ENCODE peak calls at places on chromosomes 2 and 18, in seven cellular contexts. A is ovary, Q is NB4, L is GM12865, H is foreskin fibroblast, W is sigmoid colon, M is left ventricle myocardium inferior. E is an unnamed sample.

GRCh38 chr2:148306027-148306426 is 285.1 kb downstream of the MBD5 start:
- DNase-seq in M (no peak), W (no peak), L (no peak), Q (no peak), A (no peak), H (no peak), E (no peak)

GRCh38 chr2:1746174-1747064 is 2.1 kb upstream of the PXDN start:
- DNase-seq in Q (no peak), H (no peak), A (no peak), L (no peak), W (no peak), M (no peak), E (no peak)

GRCh38 chr2:134137182-134137595 is 116.7 kb upstream of the MGAT5 start:
- DNase-seq in Q (peak), A (no peak), H (peak), M (no peak), W (no peak), L (no peak), E (no peak)

GRCh38 chr2:62611820-62612219 is 93.7 kb upstream of the EHBP1 start:
- DNase-seq in Q (no peak), W (no peak), A (no peak), H (no peak), M (no peak), L (no peak), E (no peak)

GRCh38 chr2:167380555-167380954 is 492.3 kb downstream of the XIRP2 start:
- DNase-seq in W (no peak), Q (no peak), L (no peak), A (no peak), M (no peak), H (peak), E (no peak)

GRCh38 chr2:28702887-28703286 is 48.7 kb upstream of the PPP1CB start:
- DNase-seq in L (no peak), W (no peak), Q (no peak), A (no peak), H (no peak), M (no peak), E (no peak)

GRCh38 chr2:224173210-224173609 is 134.1 kb upstream of the SERPINE2 start:
- DNase-seq in Q (no peak), H (no peak), A (no peak), L (no peak), M (no peak), W (no peak), E (no peak)

GRCh38 chr2:2331905-2332280 is 818 bp upstream of the MYT1L start:
- DNase-seq in W (no peak), M (no peak), Q (no peak), A (no peak), L (no peak), H (no peak), E (no peak)

GRCh38 chr2:186780701-186781316 is 68.2 kb downstream of the ZSWIM2 start:
- DNase-seq in M (no peak), H (peak), W (no peak), A (no peak), L (peak), Q (peak), E (peak)

GRCh38 chr2:100043246-100043890 is 99.0 kb downstream of the AFF3 start:
- DNase-seq in L (no peak), Q (no peak), M (no peak), H (no peak), W (no peak), A (no peak), E (no peak)

GRCh38 chr2:73851274-73851673 is 22.5 kb downstream of the STAMBP start:
- DNase-seq in W (no peak), Q (peak), M (no peak), H (peak), L (peak), A (no peak), E (no peak)

GRCh38 chr2:141041281-141041680 is 1089.5 kb downstream of the LRP1B start:
- DNase-seq in M (no peak), H (peak), A (no peak), W (no peak), L (no peak), Q (no peak), E (no peak)

GRCh38 chr2:158795110-158795924 is at the start of gene DAPL1:
- DNase-seq in M (no peak), A (no peak), W (no peak), Q (peak), L (no peak), H (no peak), E (no peak)

GRCh38 chr18:5414546-5414945 is 119.0 kb upstream of the ZBTB14 start:
- DNase-seq in M (no peak), L (no peak), Q (no peak), W (no peak), A (no peak), H (no peak), E (no peak)

GRCh38 chr2:40458271-40458794 is 6.4 kb upstream of the SLC8A1 start:
- DNase-seq in Q (no peak), M (no peak), L (no peak), H (no peak), A (no peak), W (no peak), E (no peak)

GRCh38 chr2:75238670-75239330 is 39.5 kb upstream of the TACR1 start:
- DNase-seq in A (no peak), Q (no peak), M (no peak), L (no peak), H (peak), W (no peak), E (no peak)

GRCh38 chr18:63676526-63676925 is 14.8 kb upstream of the SERPINB3 start:
- DNase-seq in L (peak), W (no peak), A (no peak), H (no peak), Q (peak), M (no peak), E (no peak)

GRCh38 chr2:129585760-129586159 is 393.7 kb upstream of the RAB6C start:
- DNase-seq in L (no peak), H (no peak), Q (peak), W (no peak), A (no peak), M (no peak), E (no peak)

GRCh38 chr2:47907097-47907781 is 941 bp upstream of the FBXO11 start:
- DNase-seq in A (no peak), W (no peak), Q (peak), H (peak), M (no peak), L (peak), E (no peak)

GRCh38 chr18:31503011-31503410 is 5.0 kb downstream of the DSG2 start:
- DNase-seq in M (no peak), L (no peak), Q (no peak), A (no peak), H (no peak), W (no peak), E (no peak)

GRCh38 chr18:22723741-22724140 is 209.4 kb upstream of the RBBP8 start:
- DNase-seq in A (no peak), M (no peak), H (no peak), L (no peak), W (no peak), Q (no peak), E (no peak)

GRCh38 chr18:9631814-9632496 is 17.6 kb upstream of the PPP4R1 start:
- DNase-seq in H (peak), A (no peak), L (no peak), Q (no peak), M (no peak), W (no peak), E (peak)

GRCh38 chr2:100236166-100236565 is 86.1 kb downstream of the LONRF2 start:
- DNase-seq in L (no peak), W (no peak), M (no peak), H (no peak), Q (no peak), A (no peak), E (no peak)

GRCh38 chr18:40553029-40553428 is 1402.0 kb upstream of the PIK3C3 start:
- DNase-seq in H (no peak), M (no peak), Q (no peak), A (no peak), W (no peak), L (no peak), E (no peak)

GRCh38 chr2:178317807-178318206 is 123.5 kb downstream of the OSBPL6 start:
- DNase-seq in A (no peak), H (no peak), M (no peak), L (no peak), W (no peak), Q (no peak), E (no peak)

GRCh38 chr2:118190365-118190916 is 102.2 kb downstream of the INSIG2 start:
- DNase-seq in Q (no peak), L (no peak), W (no peak), H (no peak), A (no peak), M (no peak), E (no peak)

GRCh38 chr2:205758051-205758450 is 75.8 kb downstream of the NRP2 start:
- DNase-seq in L (no peak), H (peak), A (no peak), M (no peak), W (peak), Q (no peak), E (peak)

GRCh38 chr2:194700726-194701125 is 956.3 kb upstream of the SLC39A10 start:
- DNase-seq in L (no peak), H (no peak), A (no peak), W (no peak), M (no peak), Q (no peak), E (no peak)

GRCh38 chr2:73891276-73891901 is 1.4 kb upstream of the ACTG2 start:
- DNase-seq in Q (no peak), L (no peak), H (no peak), A (no peak), W (peak), M (no peak), E (no peak)

GRCh38 chr2:142868281-142868762 is 9.1 kb upstream of the KYNU start:
- DNase-seq in A (no peak), M (peak), Q (no peak), W (peak), H (peak), L (peak), E (no peak)

GRCh38 chr2:152465541-152465940 is 130.6 kb downstream of the FMNL2 start:
- DNase-seq in H (peak), Q (no peak), L (no peak), A (no peak), W (no peak), M (no peak), E (no peak)
- H3K4me3 ChIP-seq in H (no peak), Q (no peak), L (no peak), A (no peak), W (no peak), M (no peak), E (no peak)

DNA sequence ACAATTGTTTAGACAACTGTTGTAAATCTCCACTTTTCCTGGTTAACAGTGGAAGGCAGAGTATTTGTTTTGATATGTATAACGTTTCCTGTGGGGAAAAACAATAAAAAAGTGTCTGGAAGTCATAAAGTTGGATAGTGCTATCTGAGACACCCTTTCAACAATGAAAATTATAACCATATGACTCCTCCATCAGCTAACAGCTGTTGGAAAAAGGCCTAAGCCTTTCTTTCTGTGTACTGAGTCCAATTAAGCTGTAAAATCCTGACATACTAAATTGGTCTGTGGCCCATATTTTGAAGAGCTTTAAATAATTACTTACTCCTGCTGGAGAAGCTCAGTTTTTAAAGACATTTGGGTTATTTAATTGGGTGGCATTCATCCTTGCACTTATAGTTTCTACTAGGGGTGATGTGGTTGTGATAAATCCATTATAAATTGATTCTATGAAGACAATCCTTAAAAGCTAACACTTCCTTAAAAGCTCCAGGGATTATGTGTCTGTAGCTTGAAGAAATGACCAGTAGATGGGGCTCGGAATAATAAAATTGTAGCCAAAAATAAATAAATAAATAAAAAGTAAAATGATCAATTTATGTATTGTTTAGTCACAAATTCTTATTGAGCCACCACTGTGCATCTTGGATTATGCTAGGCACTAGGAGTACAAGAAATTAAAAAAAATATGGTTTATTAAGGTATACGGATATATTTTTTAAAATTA is 698.2 kb upstream of the NXPH2 start:
- DNase-seq in L (no peak), W (no peak), Q (no peak), A (no peak), H (peak), M (no peak), E (no peak)
- TF ChIP-seq CTCF in L (no peak), W (no peak), Q (no peak), A (no peak), H (no peak), M (no peak), E (no peak)

GRCh38 chr18:25348361-25349130 is 3.4 kb downstream of the ZNF521 start:
- DNase-seq in A (no peak), M (no peak), L (no peak), Q (no peak), H (no peak), W (no peak), E (no peak)
- H3K4me3 ChIP-seq in A (peak), M (peak), L (no peak), Q (no peak), H (peak), W (peak), E (peak)

GRCh38 chr2:237744270-237744612 is 54.3 kb upstream of the RBM44 start:
- DNase-seq in A (no peak), Q (no peak), M (no peak), W (no peak), L (no peak), H (no peak), E (no peak)
- TF ChIP-seq CTCF in A (no peak), Q (no peak), M (no peak), W (no peak), L (no peak), H (no peak), E (no peak)

E was measured in astrocyte of the cerebellum.